ENCODE peak calls at places on chromosome 19, in ten cellular contexts. U is heart left ventricle; J is AG04450; I is fibroblast of lung; G is AG09309; O is naive thymus-derived CD4-positive, alpha-beta T cell; C is uterus; Y is keratinocyte; M is CD4-positive, alpha-beta memory T cell; B is mucosa of descending colon. D is an unnamed sample.

GRCh38 chr19:32041681-32042292 is 303.6 kb upstream of the ZNF507 start:
- DNase-seq in U (peak; percentile 35), J (no peak), I (peak; percentile 69), G (no peak), O (no peak), C (peak; percentile 60), Y (no peak), M (no peak), B (peak; percentile 49), D (no peak)

GRCh38 chr19:403221-404036 is 5.5 kb downstream of the C2CD4C start:
- DNase-seq in U (peak; percentile 12), J (no peak), I (no peak), G (no peak), O (no peak), C (no peak), Y (no peak), M (no peak), B (no peak), D (no peak)

GRCh38 chr19:21264416-21264815 is 64.8 kb downstream of the ZNF708 start:
- DNase-seq in U (no peak), J (no peak), I (no peak), G (no peak), O (no peak), C (no peak), Y (no peak), M (no peak), B (no peak), D (no peak)

GRCh38 chr19:10523135-10523636 is 5.9 kb upstream of the S1PR5 start:
- DNase-seq in U (no peak), J (no peak), I (no peak), G (no peak), O (no peak), C (no peak), Y (no peak), M (no peak), B (no peak), D (no peak)

GRCh38 chr19:3071764-3072163 is 9.5 kb upstream of the TLE5 start:
- DNase-seq in U (no peak), J (no peak), I (no peak), G (no peak), O (no peak), C (no peak), Y (no peak), M (no peak), B (no peak), D (no peak)

GRCh38 chr19:39251081-39251480 is 2.4 kb upstream of the IFNL4 start:
- DNase-seq in U (no peak), J (no peak), I (no peak), G (no peak), O (no peak), C (no peak), Y (no peak), M (no peak), B (no peak), D (no peak)

GRCh38 chr19:52188822-52189744 is 769 bp upstream of the PPP2R1A start:
- DNase-seq in U (no peak), J (peak; percentile 30), I (no peak), G (no peak), O (no peak), C (no peak), Y (no peak), M (no peak), B (peak; percentile 71), D (peak; percentile 79)

GRCh38 chr19:55256562-55257460 is 2.0 kb downstream of the PPP6R1 start:
- DNase-seq in U (no peak), J (no peak), I (no peak), G (no peak), O (no peak), C (no peak), Y (no peak), M (no peak), B (no peak), D (no peak)

GRCh38 chr19:5803752-5804515 is 933 bp upstream of the NRTN start:
- DNase-seq in U (peak; percentile 84), J (peak; percentile 74), I (peak; percentile 78), G (no peak), O (peak; percentile 92), C (peak; percentile 75), Y (no peak), M (peak; percentile 92), B (peak; percentile 91), D (peak; percentile 97)

GRCh38 chr19:48746738-48747575 is at the start of gene IZUMO1:
- DNase-seq in U (peak; percentile 87), J (peak; percentile 66), I (peak; percentile 90), G (no peak), O (peak; percentile 48), C (peak; percentile 73), Y (no peak), M (peak; percentile 70), B (peak; percentile 72), D (peak; percentile 91)

GRCh38 chr19:4935449-4935848 is 26.1 kb downstream of the UHRF1 start:
- DNase-seq in U (no peak), J (no peak), I (no peak), G (no peak), O (no peak), C (no peak), Y (no peak), M (no peak), B (no peak), D (no peak)

GRCh38 chr19:438416-438958 is 22.3 kb downstream of the SHC2 start:
- DNase-seq in U (no peak), J (no peak), I (no peak), G (no peak), O (no peak), C (no peak), Y (no peak), M (no peak), B (no peak), D (no peak)

GRCh38 chr19:3129112-3129511 is 6.7 kb upstream of the GNA15 start:
- DNase-seq in U (no peak), J (peak; percentile 18), I (peak; percentile 79), G (peak; percentile 35), O (peak; percentile 32), C (no peak), Y (no peak), M (no peak), B (peak; percentile 76), D (no peak)

GRCh38 chr19:44741841-44742352 is 6.6 kb upstream of the BCL3 start:
- DNase-seq in U (peak; percentile 97), J (peak; percentile 98), I (peak; percentile 100), G (peak; percentile 100), O (no peak), C (peak; percentile 99), Y (peak; percentile 96), M (peak; percentile 35), B (peak; percentile 98), D (peak; percentile 98)

GRCh38 chr19:1469936-1470863 is 8.8 kb downstream of the C19orf25 start:
- DNase-seq in U (peak; percentile 59), J (no peak), I (no peak), G (no peak), O (peak; percentile 66), C (no peak), Y (no peak), M (peak; percentile 80), B (peak; percentile 73), D (no peak)

GRCh38 chr19:1467512-1468273 is 11.3 kb downstream of the C19orf25 start:
- DNase-seq in U (peak; percentile 19), J (no peak), I (no peak), G (no peak), O (no peak), C (no peak), Y (no peak), M (peak; percentile 25), B (no peak), D (no peak)

GRCh38 chr19:1470864-1471513 is 8.0 kb downstream of the C19orf25 start:
- DNase-seq in U (peak; percentile 19), J (no peak), I (no peak), G (no peak), O (no peak), C (no peak), Y (no peak), M (no peak), B (peak; percentile 38), D (no peak)

GRCh38 chr19:1467228-1467511 is 11.8 kb downstream of the C19orf25 start:
- DNase-seq in U (no peak), J (no peak), I (no peak), G (no peak), O (no peak), C (no peak), Y (no peak), M (no peak), B (no peak), D (no peak)

DNA sequence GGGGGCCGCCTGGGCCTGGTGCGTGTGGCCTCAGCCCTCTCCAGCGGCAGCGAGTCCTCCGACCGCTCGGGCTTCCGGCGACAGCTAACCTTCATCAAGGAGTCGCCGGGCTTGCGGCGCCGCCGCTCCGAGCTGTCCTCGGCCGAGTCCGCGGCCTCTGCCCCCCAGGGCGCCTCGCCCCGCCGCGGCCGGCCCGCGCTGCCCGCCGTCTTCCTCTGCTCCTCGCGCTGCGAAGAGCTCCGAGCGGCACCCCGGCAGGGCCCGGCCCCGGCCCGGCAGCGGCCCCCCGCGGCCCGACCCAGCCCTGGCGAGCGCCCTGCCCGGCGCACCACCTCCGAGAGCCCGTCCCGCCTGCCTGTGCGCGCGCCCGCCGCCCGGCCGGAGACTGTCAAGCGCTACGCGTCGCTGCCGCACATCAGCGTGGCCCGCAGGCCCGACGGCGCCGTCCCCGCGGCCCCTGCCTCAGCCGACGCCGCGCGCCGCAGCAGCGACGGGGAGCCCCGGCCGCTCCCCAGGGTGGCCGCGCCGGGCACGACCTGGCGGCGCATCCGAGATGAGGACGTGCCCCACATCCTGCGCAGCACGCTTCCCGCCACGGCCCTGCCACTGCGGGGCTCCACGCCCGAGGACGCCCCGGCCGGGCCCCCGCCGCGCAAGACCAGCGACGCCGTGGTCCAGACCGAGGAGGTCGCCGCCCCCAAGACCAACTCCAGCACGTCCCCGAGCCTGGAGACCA is 9.6 kb downstream of the C19orf25 start:
- DNase-seq in U (peak; percentile 25), J (no peak), I (no peak), G (no peak), O (no peak), C (no peak), Y (no peak), M (peak; percentile 4), B (no peak), D (no peak)
- H3K4me3 ChIP-seq in U (peak overlapping the region; percentile 60), J (no peak overlapping the region), I (no peak overlapping the region), G (peak overlapping the region; percentile 40), O (no peak overlapping the region), C (no peak overlapping the region), Y (peak overlapping the region; percentile 27), M (no peak overlapping the region), B (no peak overlapping the region), D (no peak overlapping the region)

GRCh38 chr19:15469513-15470297 is 5.4 kb upstream of the RASAL3 start:
- DNase-seq in U (no peak), J (no peak), I (no peak), G (no peak), O (peak; percentile 26), C (no peak), Y (no peak), M (no peak), B (no peak), D (no peak)
- H3K4me3 ChIP-seq in U (peak overlapping the region; percentile 28), J (peak overlapping the region; percentile 29), I (no peak overlapping the region), G (peak overlapping the region; percentile 24), O (peak overlapping the region; percentile 64), C (peak overlapping the region; percentile 14), Y (no peak overlapping the region), M (no peak overlapping the region), B (no peak overlapping the region), D (no peak overlapping the region)

GRCh38 chr19:46634656-46635218 is 1.3 kb downstream of the GNG8 start:
- DNase-seq in U (no peak), J (no peak), I (no peak), G (no peak), O (no peak), C (no peak), Y (no peak), M (no peak), B (no peak), D (no peak)
- H3K4me3 ChIP-seq in U (peak overlapping the region; percentile 20), J (no peak overlapping the region), I (no peak overlapping the region), G (peak overlapping the region; percentile 27), O (peak overlapping the region; percentile 40), C (peak overlapping the region; percentile 36), Y (no peak overlapping the region), M (no peak overlapping the region), B (no peak overlapping the region), D (no peak overlapping the region)

GRCh38 chr19:12689581-12690216 is 1.9 kb downstream of the GNG14 start:
- DNase-seq in U (no peak), J (no peak), I (no peak), G (no peak), O (no peak), C (no peak), Y (no peak), M (no peak), B (no peak), D (no peak)
- H3K4me3 ChIP-seq in U (no peak overlapping the region), J (no peak overlapping the region), I (no peak overlapping the region), G (no peak overlapping the region), O (no peak overlapping the region), C (no peak overlapping the region), Y (no peak overlapping the region), M (no peak overlapping the region), B (no peak overlapping the region), D (no peak overlapping the region)

D was measured in lower leg skin.